ENCODE peak calls at places on chromosomes 2 and 18, in ten cellular contexts. One of them, this sample, is unnamed.

GRCh38 chr18:12886498-12887126 is 2.6 kb upstream of the PTPN2 start:
- DNase-seq in left ventricle myocardium superior: no peak
- DNase-seq in heart right ventricle: no peak
- DNase-seq in NCI-H1092: no peak
- DNase-seq in activated CD8-positive, alpha-beta memory T cell treated with anti-CD3 and anti-CD28 coated beads for 24 hours: no peak
- DNase-seq in T-cell: no peak
- DNase-seq in neural crest cell: no peak
- DNase-seq in hepatocyte: no peak
- DNase-seq in brain microvascular endothelial cell: no peak
- DNase-seq in cardiac fibroblast: peak
- DNase-seq in this sample: peak

GRCh38 chr18:35776481-35776880 is 194.9 kb downstream of the GALNT1 start:
- DNase-seq in hepatocyte: no peak
- DNase-seq in NCI-H1092: no peak
- DNase-seq in neural crest cell: no peak
- DNase-seq in left ventricle myocardium superior: no peak
- DNase-seq in brain microvascular endothelial cell: no peak
- DNase-seq in cardiac fibroblast: no peak
- DNase-seq in heart right ventricle: no peak
- DNase-seq in T-cell: no peak
- DNase-seq in activated CD8-positive, alpha-beta memory T cell treated with anti-CD3 and anti-CD28 coated beads for 24 hours: no peak
- DNase-seq in this sample: no peak

GRCh38 chr2:239194731-239195317 is 206.0 kb downstream of the HDAC4 start:
- DNase-seq in activated CD8-positive, alpha-beta memory T cell treated with anti-CD3 and anti-CD28 coated beads for 24 hours: peak
- DNase-seq in heart right ventricle: no peak
- DNase-seq in T-cell: no peak
- DNase-seq in brain microvascular endothelial cell: no peak
- DNase-seq in neural crest cell: no peak
- DNase-seq in left ventricle myocardium superior: peak
- DNase-seq in cardiac fibroblast: no peak
- DNase-seq in hepatocyte: no peak
- DNase-seq in NCI-H1092: no peak
- DNase-seq in this sample: no peak

GRCh38 chr2:197514754-197515153 is 1.1 kb upstream of the MOB4 start:
- DNase-seq in neural crest cell: no peak
- DNase-seq in T-cell: no peak
- DNase-seq in NCI-H1092: no peak
- DNase-seq in left ventricle myocardium superior: no peak
- DNase-seq in heart right ventricle: no peak
- DNase-seq in brain microvascular endothelial cell: no peak
- DNase-seq in hepatocyte: no peak
- DNase-seq in cardiac fibroblast: peak
- DNase-seq in activated CD8-positive, alpha-beta memory T cell treated with anti-CD3 and anti-CD28 coated beads for 24 hours: no peak
- DNase-seq in this sample: no peak

GRCh38 chr18:23108496-23108895 is 26.8 kb upstream of the CABLES1 start:
- DNase-seq in neural crest cell: no peak
- DNase-seq in brain microvascular endothelial cell: no peak
- DNase-seq in NCI-H1092: no peak
- DNase-seq in heart right ventricle: no peak
- DNase-seq in T-cell: no peak
- DNase-seq in hepatocyte: no peak
- DNase-seq in left ventricle myocardium superior: no peak
- DNase-seq in activated CD8-positive, alpha-beta memory T cell treated with anti-CD3 and anti-CD28 coated beads for 24 hours: no peak
- DNase-seq in cardiac fibroblast: no peak
- DNase-seq in this sample: no peak

GRCh38 chr2:32847734-32848133 is 99.0 kb upstream of the LTBP1 start:
- DNase-seq in heart right ventricle: no peak
- DNase-seq in neural crest cell: no peak
- DNase-seq in left ventricle myocardium superior: no peak
- DNase-seq in T-cell: no peak
- DNase-seq in NCI-H1092: no peak
- DNase-seq in brain microvascular endothelial cell: no peak
- DNase-seq in hepatocyte: no peak
- DNase-seq in activated CD8-positive, alpha-beta memory T cell treated with anti-CD3 and anti-CD28 coated beads for 24 hours: no peak
- DNase-seq in cardiac fibroblast: no peak
- DNase-seq in this sample: no peak

GRCh38 chr2:80655265-80655664 is 350.7 kb upstream of the LRRTM1 start:
- DNase-seq in heart right ventricle: no peak
- DNase-seq in hepatocyte: no peak
- DNase-seq in left ventricle myocardium superior: no peak
- DNase-seq in activated CD8-positive, alpha-beta memory T cell treated with anti-CD3 and anti-CD28 coated beads for 24 hours: no peak
- DNase-seq in NCI-H1092: no peak
- DNase-seq in cardiac fibroblast: no peak
- DNase-seq in T-cell: no peak
- DNase-seq in neural crest cell: no peak
- DNase-seq in brain microvascular endothelial cell: no peak
- DNase-seq in this sample: no peak

GRCh38 chr2:67879586-67880290 is 183.1 kb downstream of the C1D start:
- DNase-seq in hepatocyte: no peak
- DNase-seq in cardiac fibroblast: peak
- DNase-seq in neural crest cell: no peak
- DNase-seq in T-cell: no peak
- DNase-seq in activated CD8-positive, alpha-beta memory T cell treated with anti-CD3 and anti-CD28 coated beads for 24 hours: no peak
- DNase-seq in heart right ventricle: no peak
- DNase-seq in brain microvascular endothelial cell: peak
- DNase-seq in left ventricle myocardium superior: no peak
- DNase-seq in NCI-H1092: no peak
- DNase-seq in this sample: no peak

GRCh38 chr2:38409136-38409903 is 32.2 kb upstream of the ATL2 start:
- DNase-seq in brain microvascular endothelial cell: no peak
- DNase-seq in hepatocyte: no peak
- DNase-seq in NCI-H1092: no peak
- DNase-seq in activated CD8-positive, alpha-beta memory T cell treated with anti-CD3 and anti-CD28 coated beads for 24 hours: no peak
- DNase-seq in neural crest cell: no peak
- DNase-seq in cardiac fibroblast: no peak
- DNase-seq in T-cell: no peak
- DNase-seq in heart right ventricle: peak
- DNase-seq in left ventricle myocardium superior: peak
- DNase-seq in this sample: no peak

This sample was measured in T47D.